ENCODE peak calls at places on chromosomes 16 and 17, in five cellular contexts. D is cardiac muscle cell, Y is A172, Q is tibial artery, W is hypothalamus. N is an unnamed sample.

GRCh38 chr16:66525396-66526180 is 24.3 kb downstream of the TK2 start:
- DNase-seq in D (no peak), Y (peak), W (no peak), Q (no peak), N (peak)

GRCh38 chr17:69030145-69030544 is 30.6 kb downstream of the ABCA9 start:
- DNase-seq in W (no peak), Q (no peak), Y (no peak), D (no peak), N (no peak)

GRCh38 chr17:27825459-27825858 is 25.1 kb upstream of the NOS2 start:
- DNase-seq in D (no peak), Y (no peak), Q (no peak), W (no peak), N (no peak)

GRCh38 chr16:6692874-6693273 is 639.8 kb upstream of the RBFOX1 start:
- DNase-seq in Y (no peak), D (no peak), W (no peak), Q (no peak), N (no peak)

GRCh38 chr17:63675231-63675606 is 24.7 kb downstream of the LIMD2 start:
- DNase-seq in Q (no peak), W (no peak), Y (peak), D (no peak), N (no peak)

GRCh38 chr17:67400193-67400592 is 23.1 kb downstream of the PITPNC1 start:
- DNase-seq in W (no peak), Y (no peak), Q (no peak), D (no peak), N (no peak)

GRCh38 chr16:71474864-71475263 is 12.8 kb upstream of the ZNF23 start:
- DNase-seq in Q (no peak), W (no peak), D (no peak), Y (peak), N (peak)

GRCh38 chr17:45384047-45384799 is 48.4 kb downstream of the ARHGAP27 start:
- DNase-seq in Q (no peak), D (no peak), W (no peak), Y (peak), N (peak)

GRCh38 chr16:27748868-27749546 is 199.1 kb downstream of the KATNIP start:
- DNase-seq in Q (peak), Y (peak), W (peak), D (peak), N (peak)

N was measured in astrocyte of the hippocampus.